ENCODE peak calls at places on chromosome 18, in seven cellular contexts. G, R, T, E, L, Q and A are unnamed samples.
A peak's percentile ranks its signal among the peaks of the same experiment; 100 is the strongest.

GRCh38 chr18:72530622-72531021 is 13.5 kb downstream of the CBLN2 start:
- DNase-seq in G (no peak), R (no peak), T (no peak), E (no peak), L (no peak), Q (no peak), A (no peak)

GRCh38 chr18:49814147-49814499 is 790 bp upstream of the ACAA2 start:
- DNase-seq in G (peak; percentile 72), R (no peak), T (no peak), E (peak; percentile 50), L (no peak), Q (peak; percentile 49), A (no peak)

GRCh38 chr18:58223717-58224424 is 179.8 kb downstream of the NEDD4L start:
- DNase-seq in G (peak; percentile 88), R (no peak), T (peak; percentile 77), E (no peak), L (peak; percentile 76), Q (no peak), A (no peak)

GRCh38 chr18:8507361-8507760 is 101.9 kb upstream of the RAB12 start:
- DNase-seq in G (no peak), R (no peak), T (no peak), E (peak; percentile 8), L (peak; percentile 3), Q (no peak), A (no peak)

GRCh38 chr18:80172056-80172455 is 63.0 kb downstream of the ADNP2 start:
- DNase-seq in G (no peak), R (no peak), T (no peak), E (no peak), L (no peak), Q (no peak), A (no peak)

GRCh38 chr18:13464432-13465125 is 246.0 kb downstream of the LDLRAD4 start:
- DNase-seq in G (no peak), R (peak; percentile 54), T (peak; percentile 52), E (no peak), L (no peak), Q (no peak), A (no peak)

GRCh38 chr18:26071725-26072124 is 18.7 kb downstream of the SS18 start:
- DNase-seq in G (no peak), R (no peak), T (no peak), E (no peak), L (no peak), Q (no peak), A (no peak)

GRCh38 chr18:58787750-58788149 is 76.9 kb upstream of the ZNF532 start:
- DNase-seq in G (no peak), R (no peak), T (no peak), E (no peak), L (no peak), Q (peak; percentile 31), A (no peak)

GRCh38 chr18:37481058-37481457 is 84.5 kb downstream of the CELF4 start:
- DNase-seq in G (no peak), R (no peak), T (no peak), E (no peak), L (no peak), Q (no peak), A (no peak)

GRCh38 chr18:46173393-46174316 is 69.5 kb downstream of the HAUS1 start:
- DNase-seq in G (peak; percentile 90), R (peak; percentile 91), T (peak; percentile 94), E (peak; percentile 97), L (peak; percentile 82), Q (peak; percentile 90), A (peak; percentile 94)

DNA sequence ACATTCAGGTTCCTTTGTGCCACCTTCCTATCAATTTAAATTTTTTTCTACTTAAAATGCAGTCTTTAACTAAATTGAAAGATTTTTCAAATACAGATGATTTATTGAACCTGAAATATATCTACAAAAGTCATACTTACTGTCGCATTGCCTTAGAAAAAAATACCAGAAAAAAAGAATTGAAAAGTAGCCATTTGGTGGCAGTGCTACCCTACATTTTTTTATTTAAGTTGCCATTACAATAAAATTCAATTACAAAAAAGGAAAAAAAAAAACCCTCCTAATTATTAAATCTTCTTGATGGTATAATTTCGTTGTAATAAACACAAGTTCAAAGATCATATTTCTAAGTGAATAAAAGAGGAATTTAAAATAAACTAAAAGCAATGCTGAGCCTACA is 43.4 kb downstream of the DSC3 start:
- DNase-seq in G (no peak), R (no peak), T (no peak), E (no peak), L (no peak), Q (no peak), A (no peak)
- TF ChIP-seq CTCF in G (no peak), R (no peak), T (no peak), E (peak; percentile 30), L (peak; percentile 45), Q (peak; percentile 33), A (no peak)

GRCh38 chr18:75727479-75727878 is 300.0 kb upstream of the SMIM21 start:
- DNase-seq in G (peak; percentile 24), R (no peak), T (peak; percentile 28), E (peak; percentile 48), L (peak; percentile 21), Q (peak; percentile 16), A (peak; percentile 20)
- TF ChIP-seq CTCF in G (peak; percentile 48), R (no peak), T (no peak), E (peak; percentile 63), L (peak; percentile 40), Q (peak; percentile 37), A (peak; percentile 65)

GRCh38 chr18:52481116-52481515 is 141.1 kb downstream of the DCC start:
- DNase-seq in G (no peak), R (no peak), T (peak; percentile 29), E (no peak), L (no peak), Q (no peak), A (no peak)

GRCh38 chr18:52486052-52486451 is 146.1 kb downstream of the DCC start:
- DNase-seq in G (no peak), R (no peak), T (no peak), E (no peak), L (no peak), Q (no peak), A (no peak)

DNA sequence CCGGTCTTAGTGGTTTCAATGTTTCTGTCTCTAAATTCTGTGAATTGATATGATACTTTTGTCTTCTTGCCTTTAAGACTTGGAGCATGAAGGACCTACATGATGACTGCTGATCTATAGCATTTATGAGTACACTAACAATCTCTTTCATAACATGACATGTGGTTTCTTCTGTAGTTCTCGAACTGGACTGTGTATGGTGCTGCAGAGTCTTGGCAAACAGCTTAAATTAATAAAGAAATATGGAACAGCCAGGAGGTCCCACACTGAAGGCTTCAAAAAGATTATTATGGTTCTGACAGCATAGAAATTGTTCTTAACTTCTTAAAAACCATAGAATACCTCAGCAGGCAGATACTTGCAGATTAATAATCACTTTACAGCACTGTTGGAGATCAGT is 145.0 kb downstream of the DCC start:
- DNase-seq in G (no peak), R (no peak), T (no peak), E (no peak), L (no peak), Q (no peak), A (no peak)
- TF ChIP-seq CTCF in G (peak; percentile 1), R (no peak), T (no peak), E (no peak), L (no peak), Q (no peak), A (no peak)

DNA sequence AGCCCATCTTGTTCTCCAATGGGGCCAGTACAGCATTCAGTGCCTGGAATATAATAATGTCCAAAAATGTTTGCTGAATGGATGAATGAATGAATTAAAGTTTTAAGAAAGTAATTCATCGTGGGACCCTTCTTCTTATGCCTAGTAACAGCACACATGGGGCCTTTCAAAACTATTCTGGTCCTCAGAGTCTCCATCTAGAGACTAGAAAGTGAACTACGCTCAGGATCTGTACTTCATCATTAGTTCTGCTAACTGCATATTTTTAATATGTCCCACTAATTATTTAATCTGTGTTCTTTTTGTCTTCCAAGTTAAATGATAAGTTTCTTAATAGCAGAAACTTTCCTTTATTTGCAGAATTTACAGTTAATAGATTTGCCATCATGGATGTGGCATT is 172.5 kb downstream of the SMAD2 start:
- DNase-seq in G (no peak), R (no peak), T (no peak), E (no peak), L (no peak), Q (no peak), A (no peak)
- TF ChIP-seq CTCF in G (peak; percentile 33), R (no peak), T (peak; percentile 18), E (peak; percentile 49), L (no peak), Q (no peak), A (peak; percentile 38)

GRCh38 chr18:44897445-44898215 is 216.9 kb downstream of the SETBP1 start:
- DNase-seq in G (no peak), R (no peak), T (no peak), E (no peak), L (no peak), Q (no peak), A (no peak)

GRCh38 chr18:44894011-44894410 is 213.3 kb downstream of the SETBP1 start:
- DNase-seq in G (no peak), R (no peak), T (no peak), E (no peak), L (no peak), Q (no peak), A (no peak)

GRCh38 chr18:44896817-44897216 is 216.1 kb downstream of the SETBP1 start:
- DNase-seq in G (no peak), R (no peak), T (no peak), E (no peak), L (no peak), Q (no peak), A (no peak)

GRCh38 chr18:44893045-44893706 is 212.5 kb downstream of the SETBP1 start:
- DNase-seq in G (no peak), R (no peak), T (no peak), E (no peak), L (no peak), Q (no peak), A (no peak)

GRCh38 chr18:44895176-44895798 is 214.6 kb downstream of the SETBP1 start:
- DNase-seq in G (peak; percentile 84), R (no peak), T (peak; percentile 82), E (no peak), L (no peak), Q (no peak), A (no peak)
- TF ChIP-seq CTCF in G (peak; percentile 73), R (no peak), T (peak; percentile 55), E (peak; percentile 55), L (no peak), Q (peak; percentile 30), A (peak; percentile 10)

GRCh38 chr18:44857744-44858143 is 177.1 kb downstream of the SETBP1 start:
- DNase-seq in G (no peak), R (no peak), T (no peak), E (no peak), L (no peak), Q (no peak), A (no peak)
- TF ChIP-seq CTCF in G (no peak), R (no peak), T (no peak), E (no peak), L (no peak), Q (no peak), A (no peak)

DNA sequence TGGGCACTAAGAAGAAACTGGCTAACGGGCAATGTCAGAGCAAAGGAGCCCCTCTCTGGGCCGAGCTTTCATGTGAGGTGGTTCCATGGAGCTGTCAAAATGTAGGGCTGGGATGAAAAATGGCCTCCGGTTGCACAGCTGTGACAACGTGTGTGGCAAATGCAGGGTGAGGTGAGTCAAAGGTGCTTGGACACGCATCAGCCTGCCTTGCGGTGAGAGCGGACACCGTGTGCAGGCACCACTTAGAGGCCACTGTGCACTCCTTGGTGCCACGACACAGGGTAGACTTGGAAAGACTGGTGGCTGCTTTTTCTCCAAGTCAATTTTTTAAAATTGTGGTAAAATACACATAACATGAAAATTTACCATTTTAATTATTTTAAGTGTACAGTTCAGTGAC is 195.4 kb downstream of the ZBTB7C start:
- DNase-seq in G (no peak), R (no peak), T (peak; percentile 10), E (no peak), L (no peak), Q (no peak), A (no peak)
- TF ChIP-seq CTCF in G (no peak), R (no peak), T (no peak), E (no peak), L (no peak), Q (no peak), A (no peak)

GRCh38 chr18:33201509-33201926 is 239.0 kb downstream of the CCDC178 start:
- DNase-seq in G (peak; percentile 64), R (no peak), T (peak; percentile 38), E (peak; percentile 36), L (no peak), Q (no peak), A (no peak)
- TF ChIP-seq CTCF in G (peak; percentile 88), R (no peak), T (peak; percentile 35), E (peak; percentile 75), L (no peak), Q (peak; percentile 57), A (peak; percentile 75)